ENCODE peak calls at places on chromosome 18, in ten cellular contexts. One of them, this sample, is unnamed.
A peak's percentile ranks its signal among the peaks of the same experiment; 100 is the strongest.

GRCh38 chr18:61308009-61308408 is 25.2 kb upstream of the CDH20 start:
- DNase-seq in HCT116: no peak
- DNase-seq in activated gamma-delta T cell treated with Interleukin-2 at 50 U/mL for 16 hours: no peak
- DNase-seq in adipocyte: no peak
- DNase-seq in fibroblast of lung: no peak
- DNase-seq in activated naive CD4-positive, alpha-beta T cell: no peak
- DNase-seq in cortex of kidney: no peak
- DNase-seq in AG04450: no peak
- DNase-seq in HTR-8/SVneo: no peak
- DNase-seq in SW480: no peak
- DNase-seq in this sample: no peak

GRCh38 chr18:13630869-13631268 is 95.5 kb downstream of the FAM210A start:
- DNase-seq in HCT116: no peak
- DNase-seq in activated gamma-delta T cell treated with Interleukin-2 at 50 U/mL for 16 hours: no peak
- DNase-seq in adipocyte: no peak
- DNase-seq in fibroblast of lung: no peak
- DNase-seq in activated naive CD4-positive, alpha-beta T cell: no peak
- DNase-seq in cortex of kidney: no peak
- DNase-seq in AG04450: no peak
- DNase-seq in HTR-8/SVneo: no peak
- DNase-seq in SW480: no peak
- DNase-seq in this sample: no peak

GRCh38 chr18:36432880-36433279 is 135.4 kb downstream of the FHOD3 start:
- DNase-seq in HCT116: no peak
- DNase-seq in activated gamma-delta T cell treated with Interleukin-2 at 50 U/mL for 16 hours: no peak
- DNase-seq in adipocyte: no peak
- DNase-seq in fibroblast of lung: no peak
- DNase-seq in activated naive CD4-positive, alpha-beta T cell: no peak
- DNase-seq in cortex of kidney: no peak
- DNase-seq in AG04450: no peak
- DNase-seq in HTR-8/SVneo: no peak
- DNase-seq in SW480: no peak
- DNase-seq in this sample: no peak

GRCh38 chr18:24734058-24734457 is 273.6 kb downstream of the HRH4 start:
- DNase-seq in HCT116: no peak
- DNase-seq in activated gamma-delta T cell treated with Interleukin-2 at 50 U/mL for 16 hours: no peak
- DNase-seq in adipocyte: no peak
- DNase-seq in fibroblast of lung: no peak
- DNase-seq in activated naive CD4-positive, alpha-beta T cell: no peak
- DNase-seq in cortex of kidney: no peak
- DNase-seq in AG04450: no peak
- DNase-seq in HTR-8/SVneo: no peak
- DNase-seq in SW480: peak; percentile 73
- DNase-seq in this sample: no peak

GRCh38 chr18:79422022-79422782 is 26.5 kb downstream of the NFATC1 start:
- DNase-seq in HCT116: no peak
- DNase-seq in activated gamma-delta T cell treated with Interleukin-2 at 50 U/mL for 16 hours: no peak
- DNase-seq in adipocyte: peak; percentile 58
- DNase-seq in fibroblast of lung: peak; percentile 69
- DNase-seq in activated naive CD4-positive, alpha-beta T cell: no peak
- DNase-seq in cortex of kidney: no peak
- DNase-seq in AG04450: no peak
- DNase-seq in HTR-8/SVneo: no peak
- DNase-seq in SW480: no peak
- DNase-seq in this sample: no peak

GRCh38 chr18:80232030-80232429 is 15.3 kb downstream of the PARD6G start:
- DNase-seq in HCT116: no peak
- DNase-seq in activated gamma-delta T cell treated with Interleukin-2 at 50 U/mL for 16 hours: no peak
- DNase-seq in adipocyte: no peak
- DNase-seq in fibroblast of lung: no peak
- DNase-seq in activated naive CD4-positive, alpha-beta T cell: no peak
- DNase-seq in cortex of kidney: no peak
- DNase-seq in AG04450: no peak
- DNase-seq in HTR-8/SVneo: no peak
- DNase-seq in SW480: no peak
- DNase-seq in this sample: no peak

GRCh38 chr18:35511428-35511827 is 13.7 kb upstream of the INO80C start:
- DNase-seq in HCT116: no peak
- DNase-seq in activated gamma-delta T cell treated with Interleukin-2 at 50 U/mL for 16 hours: no peak
- DNase-seq in adipocyte: no peak
- DNase-seq in fibroblast of lung: no peak
- DNase-seq in activated naive CD4-positive, alpha-beta T cell: no peak
- DNase-seq in cortex of kidney: no peak
- DNase-seq in AG04450: no peak
- DNase-seq in HTR-8/SVneo: no peak
- DNase-seq in SW480: no peak
- DNase-seq in this sample: no peak

GRCh38 chr18:10003866-10004265 is 90.0 kb downstream of the VAPA start:
- DNase-seq in HCT116: no peak
- DNase-seq in activated gamma-delta T cell treated with Interleukin-2 at 50 U/mL for 16 hours: no peak
- DNase-seq in adipocyte: no peak
- DNase-seq in fibroblast of lung: no peak
- DNase-seq in activated naive CD4-positive, alpha-beta T cell: no peak
- DNase-seq in cortex of kidney: no peak
- DNase-seq in AG04450: no peak
- DNase-seq in HTR-8/SVneo: no peak
- DNase-seq in SW480: no peak
- DNase-seq in this sample: no peak

GRCh38 chr18:22848618-22849017 is 84.5 kb upstream of the RBBP8 start:
- DNase-seq in HCT116: no peak
- DNase-seq in activated gamma-delta T cell treated with Interleukin-2 at 50 U/mL for 16 hours: no peak
- DNase-seq in adipocyte: peak; percentile 93
- DNase-seq in fibroblast of lung: peak; percentile 90
- DNase-seq in activated naive CD4-positive, alpha-beta T cell: no peak
- DNase-seq in cortex of kidney: no peak
- DNase-seq in AG04450: no peak
- DNase-seq in HTR-8/SVneo: no peak
- DNase-seq in SW480: no peak
- DNase-seq in this sample: no peak

GRCh38 chr18:22250591-22250996 is 81.2 kb downstream of the GATA6 start:
- DNase-seq in HCT116: peak; percentile 74
- DNase-seq in activated gamma-delta T cell treated with Interleukin-2 at 50 U/mL for 16 hours: no peak
- DNase-seq in adipocyte: no peak
- DNase-seq in fibroblast of lung: peak; percentile 55
- DNase-seq in activated naive CD4-positive, alpha-beta T cell: no peak
- DNase-seq in cortex of kidney: no peak
- DNase-seq in AG04450: no peak
- DNase-seq in HTR-8/SVneo: no peak
- DNase-seq in SW480: peak; percentile 95
- DNase-seq in this sample: no peak

GRCh38 chr18:57210101-57210661 is 63.3 kb downstream of the BOD1L2 start:
- DNase-seq in HCT116: peak; percentile 63
- DNase-seq in activated gamma-delta T cell treated with Interleukin-2 at 50 U/mL for 16 hours: no peak
- DNase-seq in adipocyte: peak; percentile 84
- DNase-seq in fibroblast of lung: peak; percentile 77
- DNase-seq in activated naive CD4-positive, alpha-beta T cell: no peak
- DNase-seq in cortex of kidney: no peak
- DNase-seq in AG04450: peak; percentile 34
- DNase-seq in HTR-8/SVneo: peak; percentile 64
- DNase-seq in SW480: peak; percentile 62
- DNase-seq in this sample: no peak

GRCh38 chr18:39772155-39772919 is 2182.7 kb upstream of the PIK3C3 start:
- DNase-seq in HCT116: no peak
- DNase-seq in activated gamma-delta T cell treated with Interleukin-2 at 50 U/mL for 16 hours: no peak
- DNase-seq in adipocyte: no peak
- DNase-seq in fibroblast of lung: peak; percentile 65
- DNase-seq in activated naive CD4-positive, alpha-beta T cell: no peak
- DNase-seq in cortex of kidney: no peak
- DNase-seq in AG04450: no peak
- DNase-seq in HTR-8/SVneo: no peak
- DNase-seq in SW480: no peak
- DNase-seq in this sample: no peak

GRCh38 chr18:57434536-57435494 is at the start of gene ONECUT2:
- DNase-seq in HCT116: peak; percentile 80
- DNase-seq in activated gamma-delta T cell treated with Interleukin-2 at 50 U/mL for 16 hours: peak; percentile 37
- DNase-seq in adipocyte: peak; percentile 95
- DNase-seq in fibroblast of lung: peak; percentile 86
- DNase-seq in activated naive CD4-positive, alpha-beta T cell: peak; percentile 24
- DNase-seq in cortex of kidney: no peak
- DNase-seq in AG04450: peak; percentile 46
- DNase-seq in HTR-8/SVneo: peak; percentile 86
- DNase-seq in SW480: peak; percentile 85
- DNase-seq in this sample: peak; percentile 31

GRCh38 chr18:77366725-77367641 is 117.3 kb downstream of the GALR1 start:
- DNase-seq in HCT116: no peak
- DNase-seq in activated gamma-delta T cell treated with Interleukin-2 at 50 U/mL for 16 hours: no peak
- DNase-seq in adipocyte: peak; percentile 1
- DNase-seq in fibroblast of lung: peak; percentile 41
- DNase-seq in activated naive CD4-positive, alpha-beta T cell: no peak
- DNase-seq in cortex of kidney: no peak
- DNase-seq in AG04450: no peak
- DNase-seq in HTR-8/SVneo: no peak
- DNase-seq in SW480: peak; percentile 52
- DNase-seq in this sample: no peak

GRCh38 chr18:7950380-7951143 is 383.4 kb downstream of the PTPRM start:
- DNase-seq in HCT116: peak; percentile 87
- DNase-seq in activated gamma-delta T cell treated with Interleukin-2 at 50 U/mL for 16 hours: no peak
- DNase-seq in adipocyte: peak; percentile 30
- DNase-seq in fibroblast of lung: peak; percentile 78
- DNase-seq in activated naive CD4-positive, alpha-beta T cell: no peak
- DNase-seq in cortex of kidney: no peak
- DNase-seq in AG04450: no peak
- DNase-seq in HTR-8/SVneo: peak; percentile 62
- DNase-seq in SW480: peak; percentile 91
- DNase-seq in this sample: no peak

GRCh38 chr18:62325806-62326645 is 916 bp downstream of the TNFRSF11A start:
- DNase-seq in HCT116: no peak
- DNase-seq in activated gamma-delta T cell treated with Interleukin-2 at 50 U/mL for 16 hours: no peak
- DNase-seq in adipocyte: peak; percentile 32
- DNase-seq in fibroblast of lung: peak; percentile 25
- DNase-seq in activated naive CD4-positive, alpha-beta T cell: no peak
- DNase-seq in cortex of kidney: no peak
- DNase-seq in AG04450: no peak
- DNase-seq in HTR-8/SVneo: no peak
- DNase-seq in SW480: peak; percentile 2
- DNase-seq in this sample: peak; percentile 20

GRCh38 chr18:76351961-76352581 is 143.0 kb downstream of the ZNF516 start:
- DNase-seq in HCT116: no peak
- DNase-seq in activated gamma-delta T cell treated with Interleukin-2 at 50 U/mL for 16 hours: no peak
- DNase-seq in adipocyte: peak; percentile 89
- DNase-seq in fibroblast of lung: peak; percentile 66
- DNase-seq in activated naive CD4-positive, alpha-beta T cell: no peak
- DNase-seq in cortex of kidney: no peak
- DNase-seq in AG04450: peak; percentile 87
- DNase-seq in HTR-8/SVneo: no peak
- DNase-seq in SW480: peak; percentile 53
- DNase-seq in this sample: no peak

GRCh38 chr18:57269756-57270534 is 82.4 kb upstream of the ST8SIA3 start:
- DNase-seq in HCT116: no peak
- DNase-seq in activated gamma-delta T cell treated with Interleukin-2 at 50 U/mL for 16 hours: no peak
- DNase-seq in adipocyte: no peak
- DNase-seq in fibroblast of lung: no peak
- DNase-seq in activated naive CD4-positive, alpha-beta T cell: no peak
- DNase-seq in cortex of kidney: no peak
- DNase-seq in AG04450: no peak
- DNase-seq in HTR-8/SVneo: no peak
- DNase-seq in SW480: no peak
- DNase-seq in this sample: no peak

GRCh38 chr18:34339155-34339554 is 114.4 kb upstream of the NOL4 start:
- DNase-seq in HCT116: no peak
- DNase-seq in activated gamma-delta T cell treated with Interleukin-2 at 50 U/mL for 16 hours: no peak
- DNase-seq in adipocyte: no peak
- DNase-seq in fibroblast of lung: no peak
- DNase-seq in activated naive CD4-positive, alpha-beta T cell: no peak
- DNase-seq in cortex of kidney: no peak
- DNase-seq in AG04450: no peak
- DNase-seq in HTR-8/SVneo: no peak
- DNase-seq in SW480: no peak
- DNase-seq in this sample: no peak

GRCh38 chr18:31554776-31555175 is 36.9 kb upstream of the TTR start:
- DNase-seq in HCT116: no peak
- DNase-seq in activated gamma-delta T cell treated with Interleukin-2 at 50 U/mL for 16 hours: no peak
- DNase-seq in adipocyte: no peak
- DNase-seq in fibroblast of lung: no peak
- DNase-seq in activated naive CD4-positive, alpha-beta T cell: no peak
- DNase-seq in cortex of kidney: no peak
- DNase-seq in AG04450: no peak
- DNase-seq in HTR-8/SVneo: no peak
- DNase-seq in SW480: no peak
- DNase-seq in this sample: no peak

GRCh38 chr18:36187826-36188721 is 777 bp downstream of the MOCOS start:
- DNase-seq in HCT116: peak; percentile 28
- DNase-seq in activated gamma-delta T cell treated with Interleukin-2 at 50 U/mL for 16 hours: no peak
- DNase-seq in adipocyte: peak; percentile 25
- DNase-seq in fibroblast of lung: peak; percentile 38
- DNase-seq in activated naive CD4-positive, alpha-beta T cell: no peak
- DNase-seq in cortex of kidney: no peak
- DNase-seq in AG04450: no peak
- DNase-seq in HTR-8/SVneo: no peak
- DNase-seq in SW480: peak; percentile 9
- DNase-seq in this sample: no peak

GRCh38 chr18:58241877-58242276 is 197.9 kb downstream of the NEDD4L start:
- DNase-seq in HCT116: no peak
- DNase-seq in activated gamma-delta T cell treated with Interleukin-2 at 50 U/mL for 16 hours: no peak
- DNase-seq in adipocyte: peak; percentile 72
- DNase-seq in fibroblast of lung: peak; percentile 94
- DNase-seq in activated naive CD4-positive, alpha-beta T cell: no peak
- DNase-seq in cortex of kidney: no peak
- DNase-seq in AG04450: peak; percentile 46
- DNase-seq in HTR-8/SVneo: no peak
- DNase-seq in SW480: no peak
- DNase-seq in this sample: no peak

GRCh38 chr18:79503406-79503805 is 107.7 kb downstream of the NFATC1 start:
- DNase-seq in HCT116: no peak
- DNase-seq in activated gamma-delta T cell treated with Interleukin-2 at 50 U/mL for 16 hours: no peak
- DNase-seq in adipocyte: no peak
- DNase-seq in fibroblast of lung: no peak
- DNase-seq in activated naive CD4-positive, alpha-beta T cell: no peak
- DNase-seq in cortex of kidney: no peak
- DNase-seq in AG04450: no peak
- DNase-seq in HTR-8/SVneo: no peak
- DNase-seq in SW480: no peak
- DNase-seq in this sample: no peak

GRCh38 chr18:63017977-63018376 is 301.6 kb downstream of the BCL2 start:
- DNase-seq in HCT116: no peak
- DNase-seq in activated gamma-delta T cell treated with Interleukin-2 at 50 U/mL for 16 hours: no peak
- DNase-seq in adipocyte: no peak
- DNase-seq in fibroblast of lung: no peak
- DNase-seq in activated naive CD4-positive, alpha-beta T cell: no peak
- DNase-seq in cortex of kidney: no peak
- DNase-seq in AG04450: no peak
- DNase-seq in HTR-8/SVneo: no peak
- DNase-seq in SW480: no peak
- DNase-seq in this sample: no peak

GRCh38 chr18:44149706-44150105 is 531.0 kb upstream of the SETBP1 start:
- DNase-seq in HCT116: no peak
- DNase-seq in activated gamma-delta T cell treated with Interleukin-2 at 50 U/mL for 16 hours: no peak
- DNase-seq in adipocyte: peak; percentile 78
- DNase-seq in fibroblast of lung: peak; percentile 93
- DNase-seq in activated naive CD4-positive, alpha-beta T cell: no peak
- DNase-seq in cortex of kidney: no peak
- DNase-seq in AG04450: peak; percentile 3
- DNase-seq in HTR-8/SVneo: no peak
- DNase-seq in SW480: no peak
- DNase-seq in this sample: no peak

GRCh38 chr18:64692826-64693225 is 543.9 kb upstream of the LINC00305 start:
- DNase-seq in HCT116: no peak
- DNase-seq in activated gamma-delta T cell treated with Interleukin-2 at 50 U/mL for 16 hours: no peak
- DNase-seq in adipocyte: no peak
- DNase-seq in fibroblast of lung: no peak
- DNase-seq in activated naive CD4-positive, alpha-beta T cell: no peak
- DNase-seq in cortex of kidney: no peak
- DNase-seq in AG04450: no peak
- DNase-seq in HTR-8/SVneo: no peak
- DNase-seq in SW480: no peak
- DNase-seq in this sample: no peak

GRCh38 chr18:54684786-54685185 is 93.7 kb downstream of the DYNAP start:
- DNase-seq in HCT116: no peak
- DNase-seq in activated gamma-delta T cell treated with Interleukin-2 at 50 U/mL for 16 hours: no peak
- DNase-seq in adipocyte: no peak
- DNase-seq in fibroblast of lung: peak; percentile 72
- DNase-seq in activated naive CD4-positive, alpha-beta T cell: no peak
- DNase-seq in cortex of kidney: no peak
- DNase-seq in AG04450: no peak
- DNase-seq in HTR-8/SVneo: no peak
- DNase-seq in SW480: no peak
- DNase-seq in this sample: no peak

GRCh38 chr18:6414118-6414722 is 491 bp downstream of the L3MBTL4 start:
- DNase-seq in HCT116: no peak
- DNase-seq in activated gamma-delta T cell treated with Interleukin-2 at 50 U/mL for 16 hours: peak; percentile 33
- DNase-seq in adipocyte: peak; percentile 52
- DNase-seq in fibroblast of lung: no peak
- DNase-seq in activated naive CD4-positive, alpha-beta T cell: no peak
- DNase-seq in cortex of kidney: peak; percentile 30
- DNase-seq in AG04450: no peak
- DNase-seq in HTR-8/SVneo: no peak
- DNase-seq in SW480: no peak
- DNase-seq in this sample: peak; percentile 36

This sample was measured in naive thymus-derived CD4-positive, alpha-beta T cell.